ENCODE peak calls at places on chromosomes 4 and X, in eight cellular contexts. One of them, this sample, is unnamed.

GRCh38 chr4:101256222-101256621 is 91.1 kb downstream of the PPP3CA start:
- DNase-seq in CD4-positive, alpha-beta memory T cell: no peak
- DNase-seq in breast epithelium: no peak
- DNase-seq in PC-3: no peak
- DNase-seq in CD4-positive, CD25-positive, alpha-beta regulatory T cell: no peak
- DNase-seq in SJSA1: no peak
- DNase-seq in mammary epithelial cell: no peak
- DNase-seq in naive thymus-derived CD4-positive, alpha-beta T cell: no peak
- DNase-seq in this sample: no peak

GRCh38 chrX:48648299-48648698 is 35.3 kb upstream of the WAS start:
- DNase-seq in CD4-positive, alpha-beta memory T cell: peak; percentile 47
- DNase-seq in breast epithelium: no peak
- DNase-seq in PC-3: peak; percentile 59
- DNase-seq in CD4-positive, CD25-positive, alpha-beta regulatory T cell: peak; percentile 17
- DNase-seq in SJSA1: no peak
- DNase-seq in mammary epithelial cell: no peak
- DNase-seq in naive thymus-derived CD4-positive, alpha-beta T cell: no peak
- DNase-seq in this sample: peak; percentile 2

GRCh38 chr4:81164126-81164525 is 50.9 kb downstream of the PRKG2 start:
- DNase-seq in CD4-positive, alpha-beta memory T cell: no peak
- DNase-seq in breast epithelium: no peak
- DNase-seq in PC-3: no peak
- DNase-seq in CD4-positive, CD25-positive, alpha-beta regulatory T cell: no peak
- DNase-seq in SJSA1: no peak
- DNase-seq in mammary epithelial cell: no peak
- DNase-seq in naive thymus-derived CD4-positive, alpha-beta T cell: no peak
- DNase-seq in this sample: no peak

GRCh38 chrX:41027388-41027787 is 57.9 kb upstream of the USP9X start:
- DNase-seq in CD4-positive, alpha-beta memory T cell: no peak
- DNase-seq in breast epithelium: no peak
- DNase-seq in PC-3: peak; percentile 54
- DNase-seq in CD4-positive, CD25-positive, alpha-beta regulatory T cell: no peak
- DNase-seq in SJSA1: no peak
- DNase-seq in mammary epithelial cell: peak; percentile 67
- DNase-seq in naive thymus-derived CD4-positive, alpha-beta T cell: no peak
- DNase-seq in this sample: no peak

GRCh38 chrX:1502241-1502640 is 34.7 kb downstream of the P2RY8 start:
- DNase-seq in CD4-positive, alpha-beta memory T cell: no peak
- DNase-seq in breast epithelium: no peak
- DNase-seq in PC-3: no peak
- DNase-seq in CD4-positive, CD25-positive, alpha-beta regulatory T cell: no peak
- DNase-seq in SJSA1: no peak
- DNase-seq in mammary epithelial cell: no peak
- DNase-seq in naive thymus-derived CD4-positive, alpha-beta T cell: no peak
- DNase-seq in this sample: no peak

GRCh38 chr4:53734584-53735363 is 143.5 kb upstream of the LNX1 start:
- DNase-seq in CD4-positive, alpha-beta memory T cell: no peak
- DNase-seq in breast epithelium: no peak
- DNase-seq in PC-3: peak; percentile 68
- DNase-seq in CD4-positive, CD25-positive, alpha-beta regulatory T cell: no peak
- DNase-seq in SJSA1: no peak
- DNase-seq in mammary epithelial cell: peak; percentile 32
- DNase-seq in naive thymus-derived CD4-positive, alpha-beta T cell: no peak
- DNase-seq in this sample: no peak

GRCh38 chrX:51144828-51145442 is 187.7 kb upstream of the NUDT10 start:
- DNase-seq in CD4-positive, alpha-beta memory T cell: peak; percentile 20
- DNase-seq in breast epithelium: no peak
- DNase-seq in PC-3: peak; percentile 48
- DNase-seq in CD4-positive, CD25-positive, alpha-beta regulatory T cell: no peak
- DNase-seq in SJSA1: no peak
- DNase-seq in mammary epithelial cell: peak; percentile 16
- DNase-seq in naive thymus-derived CD4-positive, alpha-beta T cell: no peak
- DNase-seq in this sample: peak; percentile 2

GRCh38 chrX:69493193-69493592 is 10.9 kb upstream of the NALF2 start:
- DNase-seq in CD4-positive, alpha-beta memory T cell: peak; percentile 6
- DNase-seq in breast epithelium: no peak
- DNase-seq in PC-3: peak; percentile 53
- DNase-seq in CD4-positive, CD25-positive, alpha-beta regulatory T cell: no peak
- DNase-seq in SJSA1: no peak
- DNase-seq in mammary epithelial cell: peak; percentile 20
- DNase-seq in naive thymus-derived CD4-positive, alpha-beta T cell: no peak
- DNase-seq in this sample: no peak

GRCh38 chrX:108224727-108225455 is 133.3 kb downstream of the ATG4A start:
- DNase-seq in CD4-positive, alpha-beta memory T cell: no peak
- DNase-seq in breast epithelium: no peak
- DNase-seq in PC-3: peak; percentile 65
- DNase-seq in CD4-positive, CD25-positive, alpha-beta regulatory T cell: no peak
- DNase-seq in SJSA1: no peak
- DNase-seq in mammary epithelial cell: no peak
- DNase-seq in naive thymus-derived CD4-positive, alpha-beta T cell: no peak
- DNase-seq in this sample: no peak

GRCh38 chr4:170769857-170770256 is 680.1 kb upstream of the AADAT start:
- DNase-seq in CD4-positive, alpha-beta memory T cell: no peak
- DNase-seq in breast epithelium: no peak
- DNase-seq in PC-3: no peak
- DNase-seq in CD4-positive, CD25-positive, alpha-beta regulatory T cell: no peak
- DNase-seq in SJSA1: no peak
- DNase-seq in mammary epithelial cell: no peak
- DNase-seq in naive thymus-derived CD4-positive, alpha-beta T cell: no peak
- DNase-seq in this sample: no peak

GRCh38 chr4:89829470-89830138 is 7.4 kb downstream of the SNCA start:
- DNase-seq in CD4-positive, alpha-beta memory T cell: peak; percentile 56
- DNase-seq in breast epithelium: no peak
- DNase-seq in PC-3: no peak
- DNase-seq in CD4-positive, CD25-positive, alpha-beta regulatory T cell: no peak
- DNase-seq in SJSA1: no peak
- DNase-seq in mammary epithelial cell: peak; percentile 86
- DNase-seq in naive thymus-derived CD4-positive, alpha-beta T cell: no peak
- DNase-seq in this sample: no peak

GRCh38 chr4:113574636-113575103 is 186.9 kb downstream of the CAMK2D start:
- DNase-seq in CD4-positive, alpha-beta memory T cell: no peak
- DNase-seq in breast epithelium: no peak
- DNase-seq in PC-3: no peak
- DNase-seq in CD4-positive, CD25-positive, alpha-beta regulatory T cell: no peak
- DNase-seq in SJSA1: no peak
- DNase-seq in mammary epithelial cell: peak; percentile 11
- DNase-seq in naive thymus-derived CD4-positive, alpha-beta T cell: no peak
- DNase-seq in this sample: no peak

GRCh38 chr4:12583286-12583685 is 900.9 kb downstream of the RAB28 start:
- DNase-seq in CD4-positive, alpha-beta memory T cell: no peak
- DNase-seq in breast epithelium: no peak
- DNase-seq in PC-3: no peak
- DNase-seq in CD4-positive, CD25-positive, alpha-beta regulatory T cell: no peak
- DNase-seq in SJSA1: no peak
- DNase-seq in mammary epithelial cell: no peak
- DNase-seq in naive thymus-derived CD4-positive, alpha-beta T cell: no peak
- DNase-seq in this sample: no peak

GRCh38 chr4:129239088-129239487 is 143.1 kb downstream of the C4orf33 start:
- DNase-seq in CD4-positive, alpha-beta memory T cell: no peak
- DNase-seq in breast epithelium: no peak
- DNase-seq in PC-3: no peak
- DNase-seq in CD4-positive, CD25-positive, alpha-beta regulatory T cell: no peak
- DNase-seq in SJSA1: no peak
- DNase-seq in mammary epithelial cell: no peak
- DNase-seq in naive thymus-derived CD4-positive, alpha-beta T cell: no peak
- DNase-seq in this sample: no peak

GRCh38 chr4:145557720-145558119 is 61.5 kb upstream of the MMAA start:
- DNase-seq in CD4-positive, alpha-beta memory T cell: peak; percentile 24
- DNase-seq in breast epithelium: no peak
- DNase-seq in PC-3: peak; percentile 86
- DNase-seq in CD4-positive, CD25-positive, alpha-beta regulatory T cell: no peak
- DNase-seq in SJSA1: peak; percentile 55
- DNase-seq in mammary epithelial cell: peak; percentile 75
- DNase-seq in naive thymus-derived CD4-positive, alpha-beta T cell: peak; percentile 15
- DNase-seq in this sample: no peak

GRCh38 chrX:150680974-150681373 is 12.2 kb upstream of the MTMR1 start:
- DNase-seq in CD4-positive, alpha-beta memory T cell: no peak
- DNase-seq in breast epithelium: no peak
- DNase-seq in PC-3: peak; percentile 66
- DNase-seq in CD4-positive, CD25-positive, alpha-beta regulatory T cell: no peak
- DNase-seq in SJSA1: no peak
- DNase-seq in mammary epithelial cell: peak; percentile 37
- DNase-seq in naive thymus-derived CD4-positive, alpha-beta T cell: no peak
- DNase-seq in this sample: no peak

GRCh38 chr4:72987741-72988729 is 81.5 kb downstream of the COX18 start:
- DNase-seq in CD4-positive, alpha-beta memory T cell: no peak
- DNase-seq in breast epithelium: no peak
- DNase-seq in PC-3: peak; percentile 17
- DNase-seq in CD4-positive, CD25-positive, alpha-beta regulatory T cell: no peak
- DNase-seq in SJSA1: no peak
- DNase-seq in mammary epithelial cell: no peak
- DNase-seq in naive thymus-derived CD4-positive, alpha-beta T cell: no peak
- DNase-seq in this sample: no peak

GRCh38 chr4:107808572-107808971 is 16.2 kb upstream of the SGMS2 start:
- DNase-seq in CD4-positive, alpha-beta memory T cell: no peak
- DNase-seq in breast epithelium: no peak
- DNase-seq in PC-3: no peak
- DNase-seq in CD4-positive, CD25-positive, alpha-beta regulatory T cell: no peak
- DNase-seq in SJSA1: no peak
- DNase-seq in mammary epithelial cell: no peak
- DNase-seq in naive thymus-derived CD4-positive, alpha-beta T cell: no peak
- DNase-seq in this sample: no peak

DNA sequence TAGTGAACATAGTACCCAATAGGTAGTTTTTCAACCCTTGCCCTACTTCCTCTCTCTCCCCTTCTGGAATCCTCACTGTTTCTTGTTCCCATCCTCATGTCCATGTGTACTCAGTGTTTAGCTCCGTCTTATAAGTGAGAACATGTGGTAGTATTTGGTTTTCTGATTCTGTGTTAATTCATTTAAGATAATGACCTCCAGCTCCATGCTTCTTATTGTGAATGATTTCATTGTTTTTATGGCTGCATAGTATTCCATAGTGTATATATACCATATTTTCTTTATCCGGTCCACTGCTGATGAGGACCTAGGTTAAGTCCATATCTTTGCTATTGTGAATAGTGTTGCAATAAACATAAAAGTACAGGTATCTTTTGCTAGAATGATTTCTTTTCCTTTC is 31.0 kb downstream of the IRF2 start:
- DNase-seq in CD4-positive, alpha-beta memory T cell: no peak
- DNase-seq in breast epithelium: no peak
- DNase-seq in PC-3: no peak
- DNase-seq in CD4-positive, CD25-positive, alpha-beta regulatory T cell: no peak
- DNase-seq in SJSA1: no peak
- DNase-seq in mammary epithelial cell: no peak
- DNase-seq in naive thymus-derived CD4-positive, alpha-beta T cell: no peak
- DNase-seq in this sample: no peak
- H3K4me1 ChIP-seq in CD4-positive, alpha-beta memory T cell: peaks cover 84% of the 10 kb centered on the region
- H3K4me1 ChIP-seq in breast epithelium: peaks cover 9% of the 10 kb centered on the region
- H3K4me1 ChIP-seq in PC-3: no peaks in the 10 kb centered on the region
- H3K4me1 ChIP-seq in CD4-positive, CD25-positive, alpha-beta regulatory T cell: peaks cover 51% of the 10 kb centered on the region
- H3K4me1 ChIP-seq in SJSA1: peaks cover 31% of the 10 kb centered on the region
- H3K4me1 ChIP-seq in mammary epithelial cell: no peaks in the 10 kb centered on the region
- H3K4me1 ChIP-seq in naive thymus-derived CD4-positive, alpha-beta T cell: peaks cover 7% of the 10 kb centered on the region
- H3K4me1 ChIP-seq in this sample: peaks cover 4% of the 10 kb centered on the region

DNA sequence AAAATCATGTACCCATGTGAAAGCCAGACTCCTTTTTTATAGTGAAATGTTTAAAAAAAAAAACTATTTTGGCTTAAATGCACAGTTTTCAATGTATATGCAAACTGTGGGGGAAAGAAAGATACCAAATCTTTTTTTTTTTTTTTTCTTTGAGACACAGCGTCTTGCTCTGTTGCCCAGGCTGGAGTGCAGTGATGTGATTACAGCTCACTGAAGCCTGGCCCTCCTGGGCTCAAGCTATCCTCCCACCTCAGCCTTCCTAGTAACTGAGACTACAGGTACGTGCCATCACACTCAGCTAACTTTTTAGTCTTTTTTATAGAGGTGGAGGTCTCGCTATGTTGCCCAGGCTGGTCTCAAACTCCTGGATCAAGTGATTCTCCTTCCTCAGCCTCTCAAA is 98.9 kb downstream of the NLGN4X start:
- DNase-seq in CD4-positive, alpha-beta memory T cell: no peak
- DNase-seq in breast epithelium: no peak
- DNase-seq in PC-3: no peak
- DNase-seq in CD4-positive, CD25-positive, alpha-beta regulatory T cell: no peak
- DNase-seq in SJSA1: no peak
- DNase-seq in mammary epithelial cell: no peak
- DNase-seq in naive thymus-derived CD4-positive, alpha-beta T cell: no peak
- DNase-seq in this sample: no peak
- H3K4me1 ChIP-seq in CD4-positive, alpha-beta memory T cell: no peaks in the 10 kb centered on the region
- H3K4me1 ChIP-seq in breast epithelium: no peaks in the 10 kb centered on the region
- H3K4me1 ChIP-seq in PC-3: no peaks in the 10 kb centered on the region
- H3K4me1 ChIP-seq in CD4-positive, CD25-positive, alpha-beta regulatory T cell: no peaks in the 10 kb centered on the region
- H3K4me1 ChIP-seq in SJSA1: no peaks in the 10 kb centered on the region
- H3K4me1 ChIP-seq in mammary epithelial cell: no peaks in the 10 kb centered on the region
- H3K4me1 ChIP-seq in naive thymus-derived CD4-positive, alpha-beta T cell: no peaks in the 10 kb centered on the region
- H3K4me1 ChIP-seq in this sample: no peaks in the 10 kb centered on the region

GRCh38 chrX:2698604-2699003 is 7.5 kb downstream of the CD99 start:
- DNase-seq in CD4-positive, alpha-beta memory T cell: no peak
- DNase-seq in breast epithelium: no peak
- DNase-seq in PC-3: peak; percentile 89
- DNase-seq in CD4-positive, CD25-positive, alpha-beta regulatory T cell: no peak
- DNase-seq in SJSA1: no peak
- DNase-seq in mammary epithelial cell: no peak
- DNase-seq in naive thymus-derived CD4-positive, alpha-beta T cell: no peak
- DNase-seq in this sample: no peak
- H3K4me1 ChIP-seq in CD4-positive, alpha-beta memory T cell: peaks cover 100% of the 10 kb centered on the region
- H3K4me1 ChIP-seq in breast epithelium: no peaks in the 10 kb centered on the region
- H3K4me1 ChIP-seq in PC-3: peaks cover 34% of the 10 kb centered on the region
- H3K4me1 ChIP-seq in CD4-positive, CD25-positive, alpha-beta regulatory T cell: peaks cover 91% of the 10 kb centered on the region
- H3K4me1 ChIP-seq in SJSA1: peaks cover 50% of the 10 kb centered on the region
- H3K4me1 ChIP-seq in mammary epithelial cell: peaks cover 20% of the 10 kb centered on the region
- H3K4me1 ChIP-seq in naive thymus-derived CD4-positive, alpha-beta T cell: peaks cover 98% of the 10 kb centered on the region
- H3K4me1 ChIP-seq in this sample: peaks cover 75% of the 10 kb centered on the region

DNA sequence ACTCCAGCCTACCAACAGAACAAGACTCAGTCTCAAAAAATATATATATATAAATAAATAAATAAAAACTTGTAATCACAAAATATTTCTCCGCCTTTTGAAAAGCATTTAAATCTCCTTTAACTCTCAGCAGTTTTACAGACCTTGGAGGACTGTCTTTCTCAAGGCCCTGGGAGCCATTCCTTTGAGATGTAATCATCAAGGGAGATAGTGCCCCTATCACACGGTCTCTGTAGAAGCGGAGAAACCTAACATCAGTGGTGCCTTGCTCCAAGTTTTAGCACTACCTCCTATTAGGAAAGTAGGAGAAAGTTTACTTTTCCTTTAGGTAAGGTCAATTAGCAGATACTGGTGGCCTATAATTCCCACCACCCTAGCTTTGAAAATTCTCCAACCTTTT is 58.5 kb downstream of the ANTXR2 start:
- DNase-seq in CD4-positive, alpha-beta memory T cell: no peak
- DNase-seq in breast epithelium: no peak
- DNase-seq in PC-3: no peak
- DNase-seq in CD4-positive, CD25-positive, alpha-beta regulatory T cell: no peak
- DNase-seq in SJSA1: no peak
- DNase-seq in mammary epithelial cell: no peak
- DNase-seq in naive thymus-derived CD4-positive, alpha-beta T cell: no peak
- DNase-seq in this sample: no peak
- H3K4me1 ChIP-seq in CD4-positive, alpha-beta memory T cell: peaks cover 54% of the 10 kb centered on the region
- H3K4me1 ChIP-seq in breast epithelium: no peaks in the 10 kb centered on the region
- H3K4me1 ChIP-seq in PC-3: peaks cover 27% of the 10 kb centered on the region
- H3K4me1 ChIP-seq in CD4-positive, CD25-positive, alpha-beta regulatory T cell: peaks cover 20% of the 10 kb centered on the region
- H3K4me1 ChIP-seq in SJSA1: peaks cover 43% of the 10 kb centered on the region
- H3K4me1 ChIP-seq in mammary epithelial cell: peaks cover 22% of the 10 kb centered on the region
- H3K4me1 ChIP-seq in naive thymus-derived CD4-positive, alpha-beta T cell: peaks cover 13% of the 10 kb centered on the region
- H3K4me1 ChIP-seq in this sample: peaks cover 17% of the 10 kb centered on the region